ENCODE peak calls at places on chromosomes 13 and 19, in eight cellular contexts. I is EL; J is NCI-H510A; Q is RPMI7951; Y is stimulated activated CD4-positive, alpha-beta T cell treated with anti-CD3 and anti-CD28 coated beads, Interleukin-4, amount 100 ng/mL, for 4 hours; R is GM13976; C is suprapubic skin; D is nephron progenitor cell. W is an unnamed sample.

GRCh38 chr13:50707533-50708096 is 135.9 kb downstream of the DLEU7 start:
- DNase-seq in I (no peak), J (no peak), Q (no peak), Y (no peak), R (no peak), C (no peak), D (no peak), W (no peak)

GRCh38 chr13:38850868-38851626 is 139.6 kb downstream of the STOML3 start:
- DNase-seq in I (no peak), J (no peak), Q (no peak), Y (no peak), R (no peak), C (no peak), D (no peak), W (no peak)

GRCh38 chr19:4044927-4045557 is 21.7 kb downstream of the ZBTB7A start:
- DNase-seq in I (no peak), J (no peak), Q (no peak), Y (no peak), R (no peak), C (no peak), D (peak), W (no peak)

GRCh38 chr13:20609145-20609544 is 42.2 kb downstream of the IFT88 start:
- DNase-seq in I (peak), J (no peak), Q (peak), Y (no peak), R (no peak), C (no peak), D (no peak), W (no peak)

GRCh38 chr19:23002690-23003422 is at the start of gene ZNF728:
- DNase-seq in I (no peak), J (no peak), Q (peak), Y (no peak), R (peak), C (peak), D (no peak), W (no peak)

GRCh38 chr13:60363288-60363687 is 33.7 kb upstream of the TDRD3 start:
- DNase-seq in I (no peak), J (no peak), Q (no peak), Y (no peak), R (no peak), C (no peak), D (no peak), W (no peak)

GRCh38 chr19:43776285-43776684 is 4.5 kb downstream of the KCNN4 start:
- DNase-seq in I (no peak), J (no peak), Q (no peak), Y (peak), R (no peak), C (no peak), D (no peak), W (no peak)

GRCh38 chr19:7349961-7350711 is 1.4 kb downstream of the ARHGEF18 start:
- DNase-seq in I (no peak), J (no peak), Q (no peak), Y (peak), R (no peak), C (peak), D (no peak), W (no peak)

W was measured in RKO.